ENCODE peak calls at places on chromosomes 6 and 20, in six cellular contexts. O, M, T, Z, K and F are unnamed samples.

GRCh38 chr20:55893031-55893430 is 112.3 kb downstream of the CBLN4 start:
- DNase-seq in O (no peak), M (no peak), T (no peak), Z (no peak), K (no peak), F (no peak)

GRCh38 chr6:151027295-151027747 is 161.8 kb downstream of the MTHFD1L start:
- DNase-seq in O (no peak), M (no peak), T (no peak), Z (no peak), K (no peak), F (no peak)

GRCh38 chr20:64223526-64224067 is 32.0 kb upstream of the PCMTD2 start:
- DNase-seq in O (no peak), M (no peak), T (no peak), Z (no peak), K (no peak), F (no peak)

GRCh38 chr20:24052599-24053275 is 64.2 kb upstream of the GGTLC1 start:
- DNase-seq in O (no peak), M (no peak), T (no peak), Z (no peak), K (no peak), F (no peak)

GRCh38 chr6:4812068-4812467 is 35.9 kb downstream of the CDYL start:
- DNase-seq in O (no peak), M (no peak), T (no peak), Z (no peak), K (no peak), F (no peak)

GRCh38 chr6:43009124-43009523 is 4.6 kb downstream of the MEA1 start:
- DNase-seq in O (no peak), M (no peak), T (peak; percentile 34), Z (no peak), K (peak; percentile 69), F (no peak)

GRCh38 chr6:20313960-20314530 is 87.6 kb upstream of the E2F3 start:
- DNase-seq in O (no peak), M (no peak), T (no peak), Z (no peak), K (no peak), F (no peak)

GRCh38 chr6:131400054-131400781 is 172.8 kb upstream of the ARG1 start:
- DNase-seq in O (peak; percentile 18), M (no peak), T (no peak), Z (no peak), K (no peak), F (no peak)

GRCh38 chr6:11236351-11236750 is 3.9 kb upstream of the NEDD9 start:
- DNase-seq in O (no peak), M (no peak), T (no peak), Z (no peak), K (no peak), F (no peak)

GRCh38 chr6:40586369-40586768 is 795 bp downstream of the LRFN2 start:
- DNase-seq in O (no peak), M (no peak), T (no peak), Z (no peak), K (peak; percentile 62), F (no peak)

GRCh38 chr6:133034509-133035206 is 206.5 kb upstream of the EYA4 start:
- DNase-seq in O (no peak), M (no peak), T (no peak), Z (no peak), K (no peak), F (no peak)

GRCh38 chr20:51884561-51884960 is 82.2 kb upstream of the SALL4 start:
- DNase-seq in O (no peak), M (no peak), T (no peak), Z (no peak), K (no peak), F (no peak)

GRCh38 chr20:53316221-53316937 is 277.3 kb downstream of the ZNF217 start:
- DNase-seq in O (no peak), M (no peak), T (no peak), Z (no peak), K (no peak), F (no peak)

GRCh38 chr6:125149256-125150144 is 4.1 kb upstream of the TPD52L1 start:
- DNase-seq in O (no peak), M (no peak), T (no peak), Z (no peak), K (no peak), F (no peak)

GRCh38 chr6:155185544-155185943 is 78.3 kb upstream of the CLDN20 start:
- DNase-seq in O (peak; percentile 23), M (peak; percentile 52), T (peak; percentile 54), Z (no peak), K (no peak), F (no peak)

GRCh38 chr20:21640556-21640955 is 64.9 kb upstream of the PAX1 start:
- DNase-seq in O (peak; percentile 4), M (no peak), T (no peak), Z (no peak), K (no peak), F (no peak)

DNA sequence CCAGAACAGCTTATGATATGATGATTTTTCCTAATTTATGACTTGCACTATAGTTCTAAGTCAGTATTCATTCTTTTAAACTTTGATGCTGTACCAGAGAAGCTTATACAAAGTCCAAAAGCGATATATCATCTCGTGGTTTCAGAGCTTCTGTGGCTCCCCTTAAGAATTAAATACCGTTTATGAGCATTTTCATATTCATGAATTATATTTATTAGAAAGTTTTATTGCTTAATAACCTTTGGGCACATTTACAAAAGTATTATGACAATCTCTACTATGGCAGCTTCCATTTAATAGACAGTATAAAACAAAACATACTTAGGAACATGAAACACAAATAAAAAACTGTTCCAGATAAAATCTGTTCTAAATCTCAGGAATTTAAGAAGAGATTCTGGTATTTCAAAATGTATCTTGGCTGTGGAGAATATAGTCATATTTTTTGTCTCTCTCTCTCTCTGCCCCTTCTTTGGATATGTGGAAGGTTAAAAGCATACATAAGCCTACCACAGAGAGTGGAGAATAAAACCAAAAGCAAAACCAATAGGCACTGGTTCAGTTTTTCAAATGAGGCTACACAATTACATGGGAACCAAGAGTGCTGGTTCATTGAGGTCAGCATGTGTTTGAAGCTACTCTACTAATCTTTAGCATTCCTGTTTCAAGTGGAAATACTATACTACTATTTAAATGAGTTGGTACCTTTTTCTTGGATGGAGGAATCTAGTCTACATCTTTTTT is 884.5 kb upstream of the GJE1 start:
- DNase-seq in O (no peak), M (no peak), T (no peak), Z (no peak), K (no peak), F (no peak)
- TF ChIP-seq POLR2AphosphoS5 in O (no peak), M (no peak), T (no peak), Z (no peak), K (no peak), F (no peak)

DNA sequence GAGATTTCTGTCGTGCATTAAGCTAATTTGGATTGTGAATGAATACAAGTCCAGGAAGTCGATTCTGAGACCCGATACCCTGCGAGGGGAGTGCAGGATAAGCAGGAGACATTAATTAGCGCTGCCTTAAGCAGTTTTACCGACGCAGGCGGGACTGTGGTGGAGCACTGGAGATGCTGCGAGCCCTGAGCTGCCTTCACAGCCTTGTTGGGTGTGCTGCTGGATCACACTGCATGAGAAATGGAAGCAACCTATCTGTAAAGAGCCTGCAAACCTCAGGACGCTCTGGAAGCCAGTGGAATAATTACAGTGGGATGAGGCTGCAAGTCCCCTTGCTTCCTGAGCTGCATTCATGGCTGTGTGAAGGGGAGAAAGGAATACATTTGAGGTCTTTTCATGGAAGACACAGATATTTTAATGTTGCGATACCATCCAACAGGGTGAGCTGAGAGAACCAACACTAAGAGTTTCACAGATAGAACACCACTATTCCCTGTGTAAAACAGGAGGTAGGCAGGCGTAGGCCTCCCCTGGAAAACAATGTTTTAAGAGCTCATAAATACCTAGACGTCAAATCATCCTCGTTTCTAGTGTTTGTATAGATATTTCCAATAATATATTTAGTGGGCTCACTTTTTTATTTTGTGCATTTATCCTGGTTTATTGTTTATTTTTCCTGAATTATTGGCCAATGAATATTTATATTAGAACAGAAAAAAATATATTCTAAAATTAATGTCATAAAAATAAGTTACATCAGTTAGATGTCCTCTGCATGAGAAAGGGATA is 380.8 kb downstream of the C6orf118 start:
- DNase-seq in O (no peak), M (no peak), T (no peak), Z (no peak), K (peak; percentile 60), F (no peak)
- TF ChIP-seq POLR2AphosphoS5 in O (no peak), M (no peak), T (no peak), Z (no peak), K (no peak), F (no peak)

GRCh38 chr6:158763440-158764187 is 55.6 kb downstream of the EZR start:
- DNase-seq in O (no peak), M (no peak), T (no peak), Z (no peak), K (no peak), F (no peak)

GRCh38 chr6:158762787-158763439 is 56.3 kb downstream of the EZR start:
- DNase-seq in O (no peak), M (no peak), T (no peak), Z (no peak), K (no peak), F (peak; percentile 64)

GRCh38 chr6:158765509-158766068 is 53.6 kb downstream of the EZR start:
- DNase-seq in O (no peak), M (no peak), T (no peak), Z (no peak), K (no peak), F (peak; percentile 63)

GRCh38 chr6:158764941-158765340 is 54.2 kb downstream of the EZR start:
- DNase-seq in O (no peak), M (no peak), T (no peak), Z (no peak), K (no peak), F (peak; percentile 11)

DNA sequence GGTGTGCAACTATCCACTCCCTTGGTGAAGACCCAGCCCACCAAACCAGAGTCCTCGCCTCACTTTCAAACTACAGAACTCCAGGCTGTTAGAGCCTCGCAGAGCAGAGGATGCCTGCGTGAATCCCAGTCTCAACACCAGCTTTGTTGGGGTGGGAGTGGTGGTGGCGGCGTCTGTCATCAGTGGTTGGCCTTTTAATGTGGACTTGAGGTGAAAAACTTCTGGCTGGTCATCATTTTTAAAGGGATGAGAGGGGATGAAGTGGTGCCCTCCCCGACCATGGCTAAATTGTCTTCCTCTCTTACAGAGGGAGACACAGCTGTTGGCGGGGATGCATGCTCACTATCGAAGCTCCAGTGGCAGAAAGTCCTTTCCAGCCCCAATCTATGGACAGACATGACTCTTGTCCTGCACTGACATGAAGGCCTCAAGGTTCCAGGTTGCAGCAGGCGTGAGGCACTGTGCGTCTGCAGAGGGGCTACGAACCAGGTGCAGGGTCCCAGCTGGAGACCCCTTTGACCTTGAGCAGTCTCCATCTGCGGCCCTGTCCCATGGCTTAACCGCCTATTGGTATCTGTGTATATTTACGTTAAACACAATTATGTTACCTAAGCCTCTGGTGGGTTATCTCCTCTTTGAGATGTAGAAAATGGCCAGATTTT is 54.8 kb downstream of the EZR start:
- DNase-seq in O (no peak), M (no peak), T (no peak), Z (no peak), K (no peak), F (no peak)
- TF ChIP-seq POLR2AphosphoS5 in O (peak; percentile 87), M (peak; percentile 52), T (no peak), Z (no peak), K (no peak), F (no peak)

GRCh38 chr6:168441434-168442391 is 729 bp downstream of the SMOC2 start:
- DNase-seq in O (no peak), M (no peak), T (no peak), Z (no peak), K (peak; percentile 57), F (no peak)

GRCh38 chr6:168440520-168441433 is at the start of gene SMOC2:
- DNase-seq in O (no peak), M (peak; percentile 52), T (no peak), Z (no peak), K (peak; percentile 82), F (no peak)

GRCh38 chr6:168439791-168440491 is 1.0 kb upstream of the SMOC2 start:
- DNase-seq in O (no peak), M (no peak), T (no peak), Z (no peak), K (no peak), F (no peak)

GRCh38 chr6:168447282-168447681 is 6.3 kb downstream of the SMOC2 start:
- DNase-seq in O (no peak), M (no peak), T (no peak), Z (no peak), K (no peak), F (no peak)

GRCh38 chr6:168442646-168443045 is 1.7 kb downstream of the SMOC2 start:
- DNase-seq in O (no peak), M (no peak), T (no peak), Z (no peak), K (no peak), F (no peak)
- TF ChIP-seq POLR2AphosphoS5 in O (no peak), M (no peak), T (no peak), Z (no peak), K (no peak), F (no peak)